ENCODE peak calls at places on chromosomes 12 and 14, in nine cellular contexts. One of them, this sample, is unnamed.

GRCh38 chr12:97131220-97131981 is 224.3 kb downstream of the NEDD1 start:
- DNase-seq in HS-5: no peak
- DNase-seq in dorsolateral prefrontal cortex: no peak
- DNase-seq in iris pigment epithelial cell: no peak
- DNase-seq in hippocampal formation: no peak
- DNase-seq in RWPE1: no peak
- DNase-seq in effector CD4-positive, alpha-beta T cell: no peak
- DNase-seq in activated CD4-positive, alpha-beta T cell treated with anti-CD3 and anti-CD28 coated beads for 48 hours: no peak
- DNase-seq in D721Med: no peak
- DNase-seq in this sample: no peak

GRCh38 chr14:68547305-68548193 is 245.3 kb downstream of the ZFP36L1 start:
- DNase-seq in D721Med: no peak
- DNase-seq in dorsolateral prefrontal cortex: peak; percentile 58
- DNase-seq in RWPE1: peak; percentile 88
- DNase-seq in iris pigment epithelial cell: peak; percentile 87
- DNase-seq in activated CD4-positive, alpha-beta T cell treated with anti-CD3 and anti-CD28 coated beads for 48 hours: no peak
- DNase-seq in effector CD4-positive, alpha-beta T cell: no peak
- DNase-seq in HS-5: peak; percentile 80
- DNase-seq in hippocampal formation: no peak
- DNase-seq in this sample: no peak

GRCh38 chr14:76904740-76905569 is 78.7 kb downstream of the LRRC74A start:
- DNase-seq in D721Med: no peak
- DNase-seq in RWPE1: peak; percentile 96
- DNase-seq in iris pigment epithelial cell: peak; percentile 97
- DNase-seq in dorsolateral prefrontal cortex: peak; percentile 48
- DNase-seq in HS-5: peak; percentile 92
- DNase-seq in effector CD4-positive, alpha-beta T cell: peak; percentile 48
- DNase-seq in activated CD4-positive, alpha-beta T cell treated with anti-CD3 and anti-CD28 coated beads for 48 hours: peak; percentile 90
- DNase-seq in hippocampal formation: no peak
- DNase-seq in this sample: peak; percentile 95

GRCh38 chr12:2609020-2609419 is 185.8 kb upstream of the FKBP4 start:
- DNase-seq in D721Med: no peak
- DNase-seq in dorsolateral prefrontal cortex: peak; percentile 67
- DNase-seq in HS-5: no peak
- DNase-seq in hippocampal formation: no peak
- DNase-seq in activated CD4-positive, alpha-beta T cell treated with anti-CD3 and anti-CD28 coated beads for 48 hours: no peak
- DNase-seq in RWPE1: no peak
- DNase-seq in effector CD4-positive, alpha-beta T cell: no peak
- DNase-seq in iris pigment epithelial cell: no peak
- DNase-seq in this sample: no peak

GRCh38 chr12:3278681-3279414 is 201.7 kb downstream of the TSPAN9 start:
- DNase-seq in hippocampal formation: no peak
- DNase-seq in activated CD4-positive, alpha-beta T cell treated with anti-CD3 and anti-CD28 coated beads for 48 hours: no peak
- DNase-seq in effector CD4-positive, alpha-beta T cell: no peak
- DNase-seq in dorsolateral prefrontal cortex: no peak
- DNase-seq in HS-5: no peak
- DNase-seq in iris pigment epithelial cell: no peak
- DNase-seq in D721Med: no peak
- DNase-seq in RWPE1: peak; percentile 8
- DNase-seq in this sample: no peak

GRCh38 chr12:84043355-84043754 is 869.2 kb downstream of the SLC6A15 start:
- DNase-seq in effector CD4-positive, alpha-beta T cell: no peak
- DNase-seq in D721Med: no peak
- DNase-seq in dorsolateral prefrontal cortex: no peak
- DNase-seq in HS-5: no peak
- DNase-seq in hippocampal formation: no peak
- DNase-seq in iris pigment epithelial cell: no peak
- DNase-seq in RWPE1: no peak
- DNase-seq in activated CD4-positive, alpha-beta T cell treated with anti-CD3 and anti-CD28 coated beads for 48 hours: no peak
- DNase-seq in this sample: no peak

GRCh38 chr12:54383041-54383609 is 1.4 kb downstream of the ZNF385A start:
- DNase-seq in iris pigment epithelial cell: peak; percentile 92
- DNase-seq in dorsolateral prefrontal cortex: no peak
- DNase-seq in hippocampal formation: no peak
- DNase-seq in activated CD4-positive, alpha-beta T cell treated with anti-CD3 and anti-CD28 coated beads for 48 hours: peak; percentile 60
- DNase-seq in D721Med: no peak
- DNase-seq in RWPE1: peak; percentile 90
- DNase-seq in HS-5: peak; percentile 86
- DNase-seq in effector CD4-positive, alpha-beta T cell: no peak
- DNase-seq in this sample: peak; percentile 61

GRCh38 chr14:49549881-49550280 is 36.3 kb downstream of the RPS29 start:
- DNase-seq in RWPE1: no peak
- DNase-seq in activated CD4-positive, alpha-beta T cell treated with anti-CD3 and anti-CD28 coated beads for 48 hours: no peak
- DNase-seq in hippocampal formation: no peak
- DNase-seq in iris pigment epithelial cell: peak; percentile 25
- DNase-seq in D721Med: no peak
- DNase-seq in dorsolateral prefrontal cortex: no peak
- DNase-seq in effector CD4-positive, alpha-beta T cell: no peak
- DNase-seq in HS-5: peak; percentile 51
- DNase-seq in this sample: no peak